ENCODE peak calls at places on chromosome 19, in eight cellular contexts. E, F, Q, L, S, G, B and V are unnamed samples.

GRCh38 chr19:4007836-4008539 is 452 bp downstream of the PIAS4 start:
- DNase-seq in S (peak), Q (peak), B (no peak), F (peak), E (no peak), G (peak), L (peak), V (peak)

GRCh38 chr19:48329167-48329891 is 4.0 kb downstream of the EMP3 start:
- DNase-seq in L (no peak), F (peak), E (peak), S (peak), G (peak), B (no peak), Q (peak), V (peak)

GRCh38 chr19:46731007-46731501 is 14.1 kb upstream of the PRKD2 start:
- DNase-seq in S (peak), B (no peak), G (no peak), E (peak), Q (no peak), L (no peak), F (no peak), V (no peak)

GRCh38 chr19:30091456-30091855 is 149.4 kb downstream of the URI1 start:
- DNase-seq in Q (no peak), L (no peak), B (no peak), S (no peak), F (no peak), G (no peak), E (no peak), V (no peak)

GRCh38 chr19:2041686-2042484 is 9.2 kb downstream of the MKNK2 start:
- DNase-seq in F (peak), E (peak), L (peak), B (peak), G (peak), S (peak), Q (peak), V (peak)

GRCh38 chr19:45899253-45899652 is 3.2 kb downstream of the MYPOP start:
- DNase-seq in Q (no peak), E (no peak), F (no peak), L (no peak), S (no peak), B (no peak), G (no peak), V (no peak)

GRCh38 chr19:2051771-2052704 is 994 bp upstream of the MKNK2 start:
- DNase-seq in L (no peak), G (peak), E (no peak), Q (no peak), B (no peak), F (peak), S (no peak), V (no peak)

GRCh38 chr19:4123615-4124568 is at the start of gene MAP2K2:
- DNase-seq in Q (peak), F (peak), G (peak), E (peak), S (peak), L (peak), B (peak), V (peak)

GRCh38 chr19:30059741-30060140 is 117.7 kb downstream of the URI1 start:
- DNase-seq in L (no peak), S (no peak), G (no peak), B (no peak), E (no peak), F (no peak), Q (no peak), V (no peak)

GRCh38 chr19:8444677-8445487 is at the start of gene HNRNPM:
- DNase-seq in Q (peak), L (peak), G (peak), F (peak), B (peak), S (peak), E (peak), V (peak)

GRCh38 chr19:1469200-1469935 is 9.6 kb downstream of the C19orf25 start:
- DNase-seq in G (no peak), S (peak), F (no peak), L (peak), E (peak), Q (no peak), B (no peak), V (no peak)

GRCh38 chr19:38245826-38246498 is 10.2 kb downstream of the PPP1R14A start:
- DNase-seq in L (no peak), S (peak), B (no peak), Q (no peak), F (no peak), E (no peak), G (no peak), V (no peak)

GRCh38 chr19:2813235-2814160 is 6.2 kb upstream of the ZNF554 start:
- DNase-seq in Q (no peak), B (no peak), E (no peak), G (no peak), F (no peak), S (no peak), L (no peak), V (no peak)

GRCh38 chr19:14505488-14506239 is 9.7 kb upstream of the GIPC1 start:
- DNase-seq in S (peak), Q (no peak), G (peak), F (peak), B (peak), E (peak), L (peak), V (peak)

GRCh38 chr19:12913011-12913561 is 6.0 kb downstream of the SYCE2 start:
- DNase-seq in S (peak), L (peak), F (no peak), Q (no peak), E (peak), B (no peak), G (peak), V (peak)

GRCh38 chr19:343941-344624 is 513 bp downstream of the MIER2 start:
- DNase-seq in L (peak), S (peak), G (peak), Q (no peak), E (no peak), B (no peak), F (peak), V (peak)

GRCh38 chr19:53511933-53512374 is 26.0 kb upstream of the ZNF331 start:
- DNase-seq in F (peak), G (peak), E (peak), L (peak), B (peak), S (peak), Q (no peak), V (peak)

GRCh38 chr19:48866692-48867091 is 1.7 kb downstream of the PLEKHA4 start:
- DNase-seq in L (no peak), Q (no peak), G (no peak), B (no peak), S (peak), E (no peak), F (no peak), V (no peak)

GRCh38 chr19:47402504-47402903 is 16.8 kb downstream of the MEIS3 start:
- DNase-seq in S (no peak), Q (no peak), B (no peak), E (no peak), L (no peak), G (no peak), F (no peak), V (no peak)

GRCh38 chr19:28596561-28597071 is 616.3 kb downstream of the UQCRFS1 start:
- DNase-seq in L (no peak), E (no peak), B (no peak), S (no peak), Q (no peak), F (no peak), G (no peak), V (no peak)

GRCh38 chr19:2391118-2391725 is 31.2 kb downstream of the TMPRSS9 start:
- DNase-seq in B (peak), E (peak), G (peak), L (peak), Q (peak), F (peak), S (peak), V (peak)

GRCh38 chr19:19538767-19539166 is 702 bp downstream of the CILP2 start:
- DNase-seq in S (peak), B (no peak), F (no peak), E (no peak), L (no peak), G (no peak), Q (no peak), V (peak)

GRCh38 chr19:54893406-54893805 is 12.5 kb upstream of the NCR1 start:
- DNase-seq in E (no peak), G (no peak), L (no peak), Q (no peak), S (no peak), B (no peak), F (no peak), V (peak)

GRCh38 chr19:55464669-55465068 is at the start of gene C19orf85:
- DNase-seq in L (peak), G (no peak), B (no peak), E (no peak), S (no peak), F (no peak), Q (no peak), V (no peak)

GRCh38 chr19:54465367-54466109 is 2.0 kb upstream of the LENG9 start:
- DNase-seq in F (no peak), L (peak), Q (no peak), B (no peak), S (no peak), E (no peak), G (no peak), V (peak)

GRCh38 chr19:41552558-41552957 is 23.4 kb upstream of the CEACAM21 start:
- DNase-seq in L (no peak), S (no peak), F (peak), E (no peak), B (no peak), G (no peak), Q (peak), V (no peak)

GRCh38 chr19:41553804-41554203 is 22.2 kb upstream of the CEACAM21 start:
- DNase-seq in S (no peak), F (peak), G (no peak), E (no peak), L (no peak), B (no peak), Q (no peak), V (no peak)

GRCh38 chr19:41551711-41552110 is 24.3 kb upstream of the CEACAM21 start:
- DNase-seq in F (peak), G (no peak), Q (peak), B (no peak), E (no peak), S (no peak), L (no peak), V (no peak)

GRCh38 chr19:41555752-41556151 is 20.2 kb upstream of the CEACAM21 start:
- DNase-seq in S (no peak), G (no peak), L (no peak), F (no peak), E (no peak), B (no peak), Q (no peak), V (no peak)

DNA sequence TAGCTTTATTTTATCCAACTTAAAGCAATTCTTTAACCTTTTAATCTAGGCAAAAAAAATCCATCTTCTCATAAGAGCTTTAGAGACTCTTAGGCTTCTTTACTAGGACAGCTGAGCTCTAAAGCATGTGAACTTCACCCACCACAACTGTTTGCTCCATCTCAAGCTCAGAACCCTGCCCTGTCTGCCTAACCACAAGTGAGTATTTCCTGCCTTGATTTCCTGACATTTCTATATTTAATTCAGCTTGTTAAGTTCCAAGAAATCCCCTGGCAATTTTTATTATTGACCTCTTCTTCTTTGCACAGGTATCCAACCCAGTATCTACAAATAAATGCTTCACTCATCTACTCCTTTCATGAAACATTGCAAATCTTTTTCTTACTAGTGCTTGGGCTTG is 21.1 kb upstream of the CEACAM21 start:
- DNase-seq in G (no peak), F (no peak), E (no peak), L (no peak), S (no peak), Q (peak), B (no peak), V (no peak)
- TF ChIP-seq EZH2phosphoT487 in G (no peak), F (no peak), E (no peak), L (no peak), S (no peak), Q (no peak), B (no peak), V (no peak)

DNA sequence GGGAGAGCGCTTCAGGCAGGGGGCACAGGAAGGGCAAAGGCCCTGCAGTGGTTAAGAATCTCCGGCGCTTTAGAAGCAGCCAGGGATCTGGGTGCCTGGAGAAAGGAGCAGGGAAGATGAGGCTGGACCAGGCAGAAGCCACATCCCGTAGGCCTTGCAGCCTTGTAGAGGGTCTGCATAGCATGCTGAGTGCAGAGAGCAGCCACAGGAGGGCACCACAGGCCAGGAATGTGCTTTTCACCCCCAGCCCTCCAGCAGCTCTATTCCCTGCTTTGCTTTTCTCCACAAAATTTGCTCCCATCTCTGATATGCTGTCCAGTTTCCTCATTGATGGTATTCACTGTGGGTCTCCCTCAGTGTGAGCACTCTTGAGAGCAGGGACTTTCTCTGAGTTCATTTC is 5.7 kb downstream of the WDR62 start:
- DNase-seq in L (peak), G (peak), F (peak), B (no peak), Q (peak), S (peak), E (peak), V (peak)
- TF ChIP-seq EZH2phosphoT487 in L (no peak), G (no peak), F (no peak), B (no peak), Q (no peak), S (no peak), E (no peak), V (no peak)

GRCh38 chr19:41530761-41531301 is 45.1 kb upstream of the CEACAM21 start:
- DNase-seq in S (peak), L (no peak), Q (no peak), F (no peak), G (no peak), E (no peak), B (no peak), V (no peak)
- TF ChIP-seq EZH2phosphoT487 in S (no peak), L (no peak), Q (no peak), F (no peak), G (no peak), E (no peak), B (no peak), V (no peak)

GRCh38 chr19:51547397-51548212 is 16.1 kb upstream of the SIGLEC6 start:
- DNase-seq in S (no peak), L (no peak), E (no peak), F (no peak), G (no peak), B (no peak), Q (no peak), V (no peak)
- TF ChIP-seq EZH2phosphoT487 in S (no peak), L (no peak), E (no peak), F (no peak), G (no peak), B (no peak), Q (no peak), V (no peak)

DNA sequence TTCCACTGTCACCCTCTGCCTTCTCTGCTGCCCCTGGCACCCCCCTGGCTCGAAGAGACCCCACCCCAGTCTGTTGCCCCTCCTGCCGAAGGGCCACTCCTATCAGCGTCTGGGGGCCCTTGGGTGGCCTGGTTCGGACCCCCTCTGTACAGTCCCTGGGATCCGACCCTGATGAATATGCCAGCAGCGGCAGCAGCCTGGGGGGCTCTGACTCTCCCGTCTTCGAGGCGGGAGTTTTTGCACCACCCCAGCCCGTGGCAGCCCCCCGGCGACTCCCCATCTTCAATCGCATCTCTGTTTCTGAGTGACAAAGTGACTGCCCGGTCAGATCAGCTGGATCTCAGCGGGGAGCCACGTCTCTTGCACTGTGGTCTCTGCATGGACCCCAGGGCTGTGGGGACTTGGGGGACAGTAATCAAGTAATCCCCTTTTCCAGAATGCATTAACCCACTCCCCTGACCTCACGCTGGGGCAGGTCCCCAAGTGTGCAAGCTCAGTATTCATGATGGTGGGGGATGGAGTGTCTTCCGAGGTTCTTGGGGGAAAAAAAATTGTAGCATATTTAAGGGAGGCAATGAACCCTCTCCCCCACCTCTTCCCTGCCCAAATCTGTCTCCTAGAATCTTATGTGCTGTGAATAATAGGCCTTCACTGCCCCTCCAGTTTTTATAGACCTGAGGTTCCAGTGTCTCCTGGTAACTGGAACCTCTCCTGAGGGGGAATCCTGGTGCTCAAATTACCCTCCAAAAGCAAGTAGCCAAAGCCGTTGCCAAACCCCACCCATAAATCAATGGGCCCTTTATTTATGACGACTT is 2.0 kb downstream of the ZFP36 start:
- DNase-seq in G (peak), S (peak), L (peak), E (peak), Q (peak), F (no peak), B (peak), V (no peak)
- TF ChIP-seq EZH2phosphoT487 in G (no peak), S (no peak), L (no peak), E (no peak), Q (no peak), F (no peak), B (no peak), V (no peak)